ENCODE peak calls at places on chromosomes 2 and 18, in six cellular contexts. One of them, this sample, is unnamed.

GRCh38 chr2:128310094-128310716 is 8.5 kb downstream of the HS6ST1 start:
- DNase-seq in upper lobe of left lung: peak; percentile 50
- DNase-seq in HCT116: no peak
- DNase-seq in GM12865: no peak
- DNase-seq in PC-9: no peak
- DNase-seq in astrocyte of the spinal cord: no peak
- DNase-seq in this sample: peak; percentile 57

GRCh38 chr2:57549642-57550102 is 496.9 kb upstream of the VRK2 start:
- DNase-seq in upper lobe of left lung: no peak
- DNase-seq in HCT116: peak; percentile 16
- DNase-seq in GM12865: peak; percentile 32
- DNase-seq in PC-9: no peak
- DNase-seq in astrocyte of the spinal cord: no peak
- DNase-seq in this sample: no peak

GRCh38 chr18:2083691-2084090 is 487.6 kb downstream of the METTL4 start:
- DNase-seq in upper lobe of left lung: no peak
- DNase-seq in HCT116: no peak
- DNase-seq in GM12865: peak; percentile 14
- DNase-seq in PC-9: no peak
- DNase-seq in astrocyte of the spinal cord: no peak
- DNase-seq in this sample: no peak

GRCh38 chr18:67669993-67670671 is 153.6 kb upstream of the DSEL start:
- DNase-seq in upper lobe of left lung: no peak
- DNase-seq in HCT116: no peak
- DNase-seq in GM12865: no peak
- DNase-seq in PC-9: no peak
- DNase-seq in astrocyte of the spinal cord: peak; percentile 69
- DNase-seq in this sample: no peak

GRCh38 chr18:49018553-49018943 is 67.8 kb upstream of the SMAD7 start:
- DNase-seq in upper lobe of left lung: no peak
- DNase-seq in HCT116: no peak
- DNase-seq in GM12865: no peak
- DNase-seq in PC-9: no peak
- DNase-seq in astrocyte of the spinal cord: no peak
- DNase-seq in this sample: peak; percentile 50

GRCh38 chr2:236776695-236777251 is 207.1 kb downstream of the ACKR3 start:
- DNase-seq in upper lobe of left lung: no peak
- DNase-seq in HCT116: no peak
- DNase-seq in GM12865: no peak
- DNase-seq in PC-9: peak; percentile 81
- DNase-seq in astrocyte of the spinal cord: peak; percentile 93
- DNase-seq in this sample: no peak

GRCh38 chr18:79260510-79260909 is 135.2 kb upstream of the NFATC1 start:
- DNase-seq in upper lobe of left lung: no peak
- DNase-seq in HCT116: no peak
- DNase-seq in GM12865: no peak
- DNase-seq in PC-9: no peak
- DNase-seq in astrocyte of the spinal cord: no peak
- DNase-seq in this sample: no peak

GRCh38 chr2:233075966-233076339 is 15.8 kb downstream of the INPP5D start:
- DNase-seq in upper lobe of left lung: no peak
- DNase-seq in HCT116: no peak
- DNase-seq in GM12865: peak; percentile 88
- DNase-seq in PC-9: no peak
- DNase-seq in astrocyte of the spinal cord: no peak
- DNase-seq in this sample: peak; percentile 37

GRCh38 chr18:56245856-56246575 is 392.4 kb downstream of the TXNL1 start:
- DNase-seq in upper lobe of left lung: no peak
- DNase-seq in HCT116: no peak
- DNase-seq in GM12865: peak; percentile 17
- DNase-seq in PC-9: no peak
- DNase-seq in astrocyte of the spinal cord: peak; percentile 57
- DNase-seq in this sample: no peak

GRCh38 chr2:74373189-74373588 is 6.9 kb downstream of the DCTN1 start:
- DNase-seq in upper lobe of left lung: no peak
- DNase-seq in HCT116: no peak
- DNase-seq in GM12865: no peak
- DNase-seq in PC-9: no peak
- DNase-seq in astrocyte of the spinal cord: no peak
- DNase-seq in this sample: no peak

GRCh38 chr2:42142476-42143184 is 26.5 kb upstream of the EML4 start:
- DNase-seq in upper lobe of left lung: no peak
- DNase-seq in HCT116: no peak
- DNase-seq in GM12865: no peak
- DNase-seq in PC-9: no peak
- DNase-seq in astrocyte of the spinal cord: peak; percentile 62
- DNase-seq in this sample: no peak

GRCh38 chr2:126889501-126890135 is 9.1 kb upstream of the TEX51 start:
- DNase-seq in upper lobe of left lung: no peak
- DNase-seq in HCT116: no peak
- DNase-seq in GM12865: no peak
- DNase-seq in PC-9: no peak
- DNase-seq in astrocyte of the spinal cord: no peak
- DNase-seq in this sample: no peak

GRCh38 chr18:51255694-51256093 is 58.2 kb upstream of the MEX3C start:
- DNase-seq in upper lobe of left lung: no peak
- DNase-seq in HCT116: no peak
- DNase-seq in GM12865: no peak
- DNase-seq in PC-9: no peak
- DNase-seq in astrocyte of the spinal cord: no peak
- DNase-seq in this sample: no peak

GRCh38 chr18:10285283-10285640 is 169.2 kb upstream of the APCDD1 start:
- DNase-seq in upper lobe of left lung: no peak
- DNase-seq in HCT116: no peak
- DNase-seq in GM12865: peak; percentile 33
- DNase-seq in PC-9: no peak
- DNase-seq in astrocyte of the spinal cord: no peak
- DNase-seq in this sample: no peak

GRCh38 chr18:13374468-13375301 is 156.1 kb downstream of the LDLRAD4 start:
- DNase-seq in upper lobe of left lung: no peak
- DNase-seq in HCT116: no peak
- DNase-seq in GM12865: no peak
- DNase-seq in PC-9: no peak
- DNase-seq in astrocyte of the spinal cord: no peak
- DNase-seq in this sample: peak; percentile 40

GRCh38 chr2:200042102-200042735 is 86.8 kb downstream of the MAIP1 start:
- DNase-seq in upper lobe of left lung: no peak
- DNase-seq in HCT116: no peak
- DNase-seq in GM12865: no peak
- DNase-seq in PC-9: peak; percentile 74
- DNase-seq in astrocyte of the spinal cord: peak; percentile 72
- DNase-seq in this sample: no peak

GRCh38 chr2:3377279-3377611 is 373 bp downstream of the EIPR1 start:
- DNase-seq in upper lobe of left lung: no peak
- DNase-seq in HCT116: peak; percentile 33
- DNase-seq in GM12865: peak; percentile 66
- DNase-seq in PC-9: peak; percentile 62
- DNase-seq in astrocyte of the spinal cord: peak; percentile 54
- DNase-seq in this sample: no peak

GRCh38 chr2:161077367-161078210 is 82.6 kb upstream of the TANK start:
- DNase-seq in upper lobe of left lung: no peak
- DNase-seq in HCT116: no peak
- DNase-seq in GM12865: peak; percentile 88
- DNase-seq in PC-9: no peak
- DNase-seq in astrocyte of the spinal cord: peak; percentile 19
- DNase-seq in this sample: no peak

DNA sequence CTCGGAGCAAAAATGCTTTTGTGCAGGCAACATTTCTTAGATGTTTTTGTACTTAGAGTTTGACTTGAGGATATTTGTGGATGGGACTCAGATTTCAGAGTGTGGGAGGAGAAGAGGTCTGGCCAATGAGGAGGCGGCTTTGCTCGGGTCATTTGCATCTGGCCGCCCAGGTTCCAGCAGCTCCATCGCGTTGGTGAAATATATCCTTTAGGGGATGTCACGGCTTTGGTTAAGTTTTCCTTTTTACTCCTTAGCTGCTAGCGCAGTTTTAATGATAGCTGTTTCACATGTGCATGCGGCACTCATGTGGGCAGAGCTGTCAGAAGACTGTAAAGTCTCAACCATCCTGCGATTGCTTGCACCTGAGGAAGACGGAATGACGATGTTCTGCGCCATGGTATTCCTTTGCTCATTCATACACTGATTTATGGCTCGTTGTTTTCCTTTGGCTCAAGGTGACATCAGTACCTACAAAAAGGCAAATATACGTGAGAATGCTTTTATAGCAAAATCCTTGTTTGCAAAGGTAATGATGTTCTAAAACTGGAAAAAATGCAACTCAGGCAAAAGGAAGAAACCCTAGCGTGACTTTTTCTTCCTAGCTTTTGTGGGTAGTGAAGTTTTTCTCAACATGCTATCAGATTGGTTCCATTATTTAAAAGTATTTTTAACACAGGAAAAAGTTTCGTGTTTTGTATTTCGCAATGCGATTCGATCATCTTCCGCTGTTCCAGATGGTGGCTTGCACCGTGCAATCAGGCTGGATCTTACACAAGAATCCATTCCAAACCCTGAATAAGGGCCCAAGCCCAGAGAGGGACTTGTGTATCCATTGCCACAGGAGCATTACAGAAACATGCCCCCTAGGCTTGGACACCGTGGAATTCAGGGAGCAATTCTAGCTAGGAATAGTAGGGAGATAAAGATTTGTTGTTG is 70.5 kb upstream of the ZNF516 start:
- DNase-seq in upper lobe of left lung: no peak
- DNase-seq in HCT116: no peak
- DNase-seq in GM12865: peak; percentile 9
- DNase-seq in PC-9: peak; percentile 92
- DNase-seq in astrocyte of the spinal cord: peak; percentile 92
- DNase-seq in this sample: peak; percentile 88
- H3K4me3 ChIP-seq in upper lobe of left lung: peak overlapping the region; percentile 26
- H3K4me3 ChIP-seq in HCT116: no peak overlapping the region
- H3K4me3 ChIP-seq in GM12865: no peak overlapping the region
- H3K4me3 ChIP-seq in PC-9: peak overlapping the region; percentile 63
- H3K4me3 ChIP-seq in astrocyte of the spinal cord: peak overlapping the region; percentile 34
- H3K4me3 ChIP-seq in this sample: peak overlapping the region; percentile 40

GRCh38 chr2:64104944-64105343 is 39.3 kb downstream of the PELI1 start:
- DNase-seq in upper lobe of left lung: no peak
- DNase-seq in HCT116: no peak
- DNase-seq in GM12865: no peak
- DNase-seq in PC-9: peak; percentile 46
- DNase-seq in astrocyte of the spinal cord: no peak
- DNase-seq in this sample: no peak

GRCh38 chr2:64108842-64109241 is 35.4 kb downstream of the PELI1 start:
- DNase-seq in upper lobe of left lung: no peak
- DNase-seq in HCT116: no peak
- DNase-seq in GM12865: no peak
- DNase-seq in PC-9: no peak
- DNase-seq in astrocyte of the spinal cord: no peak
- DNase-seq in this sample: no peak

GRCh38 chr2:64106481-64106880 is 37.7 kb downstream of the PELI1 start:
- DNase-seq in upper lobe of left lung: no peak
- DNase-seq in HCT116: no peak
- DNase-seq in GM12865: no peak
- DNase-seq in PC-9: no peak
- DNase-seq in astrocyte of the spinal cord: no peak
- DNase-seq in this sample: no peak

GRCh38 chr2:64101141-64101591 is 43.1 kb downstream of the PELI1 start:
- DNase-seq in upper lobe of left lung: no peak
- DNase-seq in HCT116: no peak
- DNase-seq in GM12865: peak; percentile 56
- DNase-seq in PC-9: no peak
- DNase-seq in astrocyte of the spinal cord: peak; percentile 17
- DNase-seq in this sample: no peak

DNA sequence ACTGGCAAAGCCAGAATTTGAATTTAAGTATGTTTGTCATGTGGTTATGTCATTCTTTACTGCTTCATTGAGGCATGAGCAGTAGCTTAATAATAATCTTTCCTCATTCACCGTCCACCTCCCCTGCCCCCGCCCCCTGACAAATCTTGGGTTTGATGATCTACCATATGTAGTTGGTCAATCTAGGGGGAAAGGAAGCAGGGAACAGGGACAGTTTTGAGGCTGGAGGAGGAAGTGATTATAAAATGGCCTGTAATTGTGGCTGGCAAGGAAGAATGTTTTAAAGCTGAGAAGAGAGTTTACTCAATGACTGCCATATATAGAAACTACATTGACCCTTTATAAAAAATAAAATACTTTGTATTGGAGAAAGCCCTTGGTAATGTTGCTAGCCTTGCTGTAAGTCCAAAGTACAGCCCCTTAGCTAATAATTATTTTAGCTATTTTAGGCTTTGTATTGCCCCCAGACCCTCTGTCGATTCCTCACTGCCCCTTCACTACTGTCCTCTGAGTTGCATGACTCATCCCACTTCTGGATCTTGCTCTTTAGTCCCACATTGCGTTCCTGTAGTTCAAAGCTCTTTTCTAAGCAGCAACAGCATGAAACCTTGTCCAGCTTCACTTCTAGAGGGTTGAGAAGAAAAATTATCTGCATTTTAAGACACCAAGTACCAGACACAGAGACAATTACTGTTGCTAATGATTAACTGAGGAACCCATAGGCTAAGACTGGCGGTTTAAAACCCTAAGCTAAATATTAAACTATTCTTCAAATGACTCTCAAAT is 38.4 kb downstream of the PELI1 start:
- DNase-seq in upper lobe of left lung: no peak
- DNase-seq in HCT116: no peak
- DNase-seq in GM12865: no peak
- DNase-seq in PC-9: no peak
- DNase-seq in astrocyte of the spinal cord: peak; percentile 5
- DNase-seq in this sample: no peak
- H3K4me3 ChIP-seq in upper lobe of left lung: no peak overlapping the region
- H3K4me3 ChIP-seq in HCT116: no peak overlapping the region
- H3K4me3 ChIP-seq in GM12865: no peak overlapping the region
- H3K4me3 ChIP-seq in PC-9: no peak overlapping the region
- H3K4me3 ChIP-seq in astrocyte of the spinal cord: no peak overlapping the region
- H3K4me3 ChIP-seq in this sample: no peak overlapping the region

DNA sequence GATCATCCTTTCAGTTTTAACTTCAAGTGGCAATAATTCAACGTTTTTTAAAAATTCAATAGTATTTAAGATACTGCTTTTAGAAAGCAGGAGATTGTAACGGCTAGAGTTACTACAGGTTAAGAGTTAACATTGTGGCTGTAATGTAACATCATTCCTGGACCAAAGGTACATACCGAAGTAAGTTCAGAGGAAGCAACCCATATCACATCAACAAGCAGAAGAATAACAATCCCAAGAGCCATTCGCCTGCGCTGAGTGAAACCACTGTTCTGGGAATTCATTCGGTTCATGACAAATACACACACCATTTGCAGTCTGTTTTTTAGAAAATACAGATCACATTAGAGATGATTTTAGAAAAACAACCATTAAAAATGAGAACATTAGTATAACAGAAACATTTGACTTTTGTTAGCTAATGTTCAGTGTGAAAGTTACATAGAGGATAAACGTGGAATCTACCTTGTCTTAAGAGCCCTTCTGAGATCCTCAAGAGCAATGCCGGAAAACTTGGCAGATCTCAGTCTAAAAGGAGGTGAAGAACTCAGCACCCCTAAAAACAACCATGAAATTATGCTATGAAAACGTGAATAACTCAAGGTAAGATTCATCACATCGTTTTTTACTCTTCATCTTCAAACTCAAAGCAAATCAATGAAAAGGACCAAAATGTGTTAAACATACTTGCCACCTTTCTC is 1.3 kb downstream of the SLC35F5 start:
- DNase-seq in upper lobe of left lung: no peak
- DNase-seq in HCT116: no peak
- DNase-seq in GM12865: no peak
- DNase-seq in PC-9: no peak
- DNase-seq in astrocyte of the spinal cord: peak; percentile 5
- DNase-seq in this sample: no peak
- H3K4me3 ChIP-seq in upper lobe of left lung: peak overlapping the region; percentile 90
- H3K4me3 ChIP-seq in HCT116: peak overlapping the region; percentile 82
- H3K4me3 ChIP-seq in GM12865: peak overlapping the region; percentile 95
- H3K4me3 ChIP-seq in PC-9: peak overlapping the region; percentile 89
- H3K4me3 ChIP-seq in astrocyte of the spinal cord: peak overlapping the region; percentile 89
- H3K4me3 ChIP-seq in this sample: peak overlapping the region; percentile 81

GRCh38 chr2:157952548-157952947 is 76.4 kb upstream of the ACVR1 start:
- DNase-seq in upper lobe of left lung: no peak
- DNase-seq in HCT116: no peak
- DNase-seq in GM12865: no peak
- DNase-seq in PC-9: no peak
- DNase-seq in astrocyte of the spinal cord: no peak
- DNase-seq in this sample: no peak
- H3K4me3 ChIP-seq in upper lobe of left lung: no peak overlapping the region
- H3K4me3 ChIP-seq in HCT116: no peak overlapping the region
- H3K4me3 ChIP-seq in GM12865: no peak overlapping the region
- H3K4me3 ChIP-seq in PC-9: no peak overlapping the region
- H3K4me3 ChIP-seq in astrocyte of the spinal cord: no peak overlapping the region
- H3K4me3 ChIP-seq in this sample: no peak overlapping the region

This sample was measured in suprapubic skin.